ENCODE peak calls at places on chromosomes 11 and 22, in five cellular contexts. One of them, this sample, is unnamed.

GRCh38 chr11:95068549-95068948 is 1.8 kb downstream of the SRSF8 start:
- DNase-seq in heart right ventricle: peak; percentile 83
- DNase-seq in activated CD4-positive, alpha-beta T cell treated with anti-CD3 and anti-CD28 coated beads, Interleukin-2, amount 50 U/mL, for 24 hours: no peak
- DNase-seq in effector memory CD8-positive, alpha-beta T cell: peak; percentile 60
- DNase-seq in natural killer cell treated with Interleukin-12 subunit alpha and Interleukin-12 subunit beta and Interleukin-15 and Interleukin-18, amount 100 ng/mL, for 72 hours: peak; percentile 76
- DNase-seq in this sample: no peak

GRCh38 chr11:898540-899190 is 11.9 kb downstream of the CHID1 start:
- DNase-seq in heart right ventricle: no peak
- DNase-seq in activated CD4-positive, alpha-beta T cell treated with anti-CD3 and anti-CD28 coated beads, Interleukin-2, amount 50 U/mL, for 24 hours: no peak
- DNase-seq in effector memory CD8-positive, alpha-beta T cell: no peak
- DNase-seq in natural killer cell treated with Interleukin-12 subunit alpha and Interleukin-12 subunit beta and Interleukin-15 and Interleukin-18, amount 100 ng/mL, for 72 hours: no peak
- DNase-seq in this sample: no peak

GRCh38 chr11:129286813-129287212 is 88.8 kb upstream of the BARX2 start:
- DNase-seq in heart right ventricle: no peak
- DNase-seq in activated CD4-positive, alpha-beta T cell treated with anti-CD3 and anti-CD28 coated beads, Interleukin-2, amount 50 U/mL, for 24 hours: no peak
- DNase-seq in effector memory CD8-positive, alpha-beta T cell: no peak
- DNase-seq in natural killer cell treated with Interleukin-12 subunit alpha and Interleukin-12 subunit beta and Interleukin-15 and Interleukin-18, amount 100 ng/mL, for 72 hours: no peak
- DNase-seq in this sample: no peak

GRCh38 chr11:11407065-11407737 is 54.2 kb upstream of the CSNK2A3 start:
- DNase-seq in heart right ventricle: peak; percentile 71
- DNase-seq in activated CD4-positive, alpha-beta T cell treated with anti-CD3 and anti-CD28 coated beads, Interleukin-2, amount 50 U/mL, for 24 hours: no peak
- DNase-seq in effector memory CD8-positive, alpha-beta T cell: no peak
- DNase-seq in natural killer cell treated with Interleukin-12 subunit alpha and Interleukin-12 subunit beta and Interleukin-15 and Interleukin-18, amount 100 ng/mL, for 72 hours: no peak
- DNase-seq in this sample: peak; percentile 75

GRCh38 chr11:59197990-59198389 is 14.7 kb downstream of the MPEG1 start:
- DNase-seq in heart right ventricle: peak; percentile 72
- DNase-seq in activated CD4-positive, alpha-beta T cell treated with anti-CD3 and anti-CD28 coated beads, Interleukin-2, amount 50 U/mL, for 24 hours: no peak
- DNase-seq in effector memory CD8-positive, alpha-beta T cell: no peak
- DNase-seq in natural killer cell treated with Interleukin-12 subunit alpha and Interleukin-12 subunit beta and Interleukin-15 and Interleukin-18, amount 100 ng/mL, for 72 hours: no peak
- DNase-seq in this sample: peak; percentile 87

GRCh38 chr22:17706451-17706900 is 67.8 kb downstream of the BID start:
- DNase-seq in heart right ventricle: peak; percentile 35
- DNase-seq in activated CD4-positive, alpha-beta T cell treated with anti-CD3 and anti-CD28 coated beads, Interleukin-2, amount 50 U/mL, for 24 hours: no peak
- DNase-seq in effector memory CD8-positive, alpha-beta T cell: no peak
- DNase-seq in natural killer cell treated with Interleukin-12 subunit alpha and Interleukin-12 subunit beta and Interleukin-15 and Interleukin-18, amount 100 ng/mL, for 72 hours: no peak
- DNase-seq in this sample: no peak

GRCh38 chr11:43574949-43575915 is 105.3 kb upstream of the HSD17B12 start:
- DNase-seq in heart right ventricle: no peak
- DNase-seq in activated CD4-positive, alpha-beta T cell treated with anti-CD3 and anti-CD28 coated beads, Interleukin-2, amount 50 U/mL, for 24 hours: no peak
- DNase-seq in effector memory CD8-positive, alpha-beta T cell: no peak
- DNase-seq in natural killer cell treated with Interleukin-12 subunit alpha and Interleukin-12 subunit beta and Interleukin-15 and Interleukin-18, amount 100 ng/mL, for 72 hours: no peak
- DNase-seq in this sample: no peak

GRCh38 chr11:9396310-9396709 is 11.9 kb downstream of the IPO7 start:
- DNase-seq in heart right ventricle: no peak
- DNase-seq in activated CD4-positive, alpha-beta T cell treated with anti-CD3 and anti-CD28 coated beads, Interleukin-2, amount 50 U/mL, for 24 hours: no peak
- DNase-seq in effector memory CD8-positive, alpha-beta T cell: no peak
- DNase-seq in natural killer cell treated with Interleukin-12 subunit alpha and Interleukin-12 subunit beta and Interleukin-15 and Interleukin-18, amount 100 ng/mL, for 72 hours: no peak
- DNase-seq in this sample: no peak

GRCh38 chr11:69731110-69731509 is 27.3 kb upstream of the FGF19 start:
- DNase-seq in heart right ventricle: no peak
- DNase-seq in activated CD4-positive, alpha-beta T cell treated with anti-CD3 and anti-CD28 coated beads, Interleukin-2, amount 50 U/mL, for 24 hours: no peak
- DNase-seq in effector memory CD8-positive, alpha-beta T cell: no peak
- DNase-seq in natural killer cell treated with Interleukin-12 subunit alpha and Interleukin-12 subunit beta and Interleukin-15 and Interleukin-18, amount 100 ng/mL, for 72 hours: no peak
- DNase-seq in this sample: no peak

GRCh38 chr11:70050243-70050642 is 27.9 kb upstream of the ANO1 start:
- DNase-seq in heart right ventricle: no peak
- DNase-seq in activated CD4-positive, alpha-beta T cell treated with anti-CD3 and anti-CD28 coated beads, Interleukin-2, amount 50 U/mL, for 24 hours: no peak
- DNase-seq in effector memory CD8-positive, alpha-beta T cell: no peak
- DNase-seq in natural killer cell treated with Interleukin-12 subunit alpha and Interleukin-12 subunit beta and Interleukin-15 and Interleukin-18, amount 100 ng/mL, for 72 hours: no peak
- DNase-seq in this sample: no peak

GRCh38 chr22:49964136-49964492 is 3.5 kb downstream of the PIM3 start:
- DNase-seq in heart right ventricle: no peak
- DNase-seq in activated CD4-positive, alpha-beta T cell treated with anti-CD3 and anti-CD28 coated beads, Interleukin-2, amount 50 U/mL, for 24 hours: no peak
- DNase-seq in effector memory CD8-positive, alpha-beta T cell: no peak
- DNase-seq in natural killer cell treated with Interleukin-12 subunit alpha and Interleukin-12 subunit beta and Interleukin-15 and Interleukin-18, amount 100 ng/mL, for 72 hours: peak; percentile 48
- DNase-seq in this sample: no peak

GRCh38 chr11:44726278-44727113 is at the start of gene TSPAN18:
- DNase-seq in heart right ventricle: peak; percentile 32
- DNase-seq in activated CD4-positive, alpha-beta T cell treated with anti-CD3 and anti-CD28 coated beads, Interleukin-2, amount 50 U/mL, for 24 hours: no peak
- DNase-seq in effector memory CD8-positive, alpha-beta T cell: peak; percentile 22
- DNase-seq in natural killer cell treated with Interleukin-12 subunit alpha and Interleukin-12 subunit beta and Interleukin-15 and Interleukin-18, amount 100 ng/mL, for 72 hours: peak; percentile 64
- DNase-seq in this sample: no peak

GRCh38 chr11:62575156-62575555 is 1.5 kb upstream of the EEF1G start:
- DNase-seq in heart right ventricle: no peak
- DNase-seq in activated CD4-positive, alpha-beta T cell treated with anti-CD3 and anti-CD28 coated beads, Interleukin-2, amount 50 U/mL, for 24 hours: no peak
- DNase-seq in effector memory CD8-positive, alpha-beta T cell: no peak
- DNase-seq in natural killer cell treated with Interleukin-12 subunit alpha and Interleukin-12 subunit beta and Interleukin-15 and Interleukin-18, amount 100 ng/mL, for 72 hours: no peak
- DNase-seq in this sample: no peak

GRCh38 chr22:36569999-36570398 is 41.0 kb upstream of the EIF3D start:
- DNase-seq in heart right ventricle: no peak
- DNase-seq in activated CD4-positive, alpha-beta T cell treated with anti-CD3 and anti-CD28 coated beads, Interleukin-2, amount 50 U/mL, for 24 hours: no peak
- DNase-seq in effector memory CD8-positive, alpha-beta T cell: no peak
- DNase-seq in natural killer cell treated with Interleukin-12 subunit alpha and Interleukin-12 subunit beta and Interleukin-15 and Interleukin-18, amount 100 ng/mL, for 72 hours: no peak
- DNase-seq in this sample: no peak

GRCh38 chr11:10674991-10675440 is 18.5 kb downstream of the IRAG1 start:
- DNase-seq in heart right ventricle: peak; percentile 34
- DNase-seq in activated CD4-positive, alpha-beta T cell treated with anti-CD3 and anti-CD28 coated beads, Interleukin-2, amount 50 U/mL, for 24 hours: no peak
- DNase-seq in effector memory CD8-positive, alpha-beta T cell: no peak
- DNase-seq in natural killer cell treated with Interleukin-12 subunit alpha and Interleukin-12 subunit beta and Interleukin-15 and Interleukin-18, amount 100 ng/mL, for 72 hours: peak; percentile 51
- DNase-seq in this sample: peak; percentile 39

GRCh38 chr22:47294222-47294532 is 531.7 kb downstream of the TBC1D22A start:
- DNase-seq in heart right ventricle: no peak
- DNase-seq in activated CD4-positive, alpha-beta T cell treated with anti-CD3 and anti-CD28 coated beads, Interleukin-2, amount 50 U/mL, for 24 hours: no peak
- DNase-seq in effector memory CD8-positive, alpha-beta T cell: no peak
- DNase-seq in natural killer cell treated with Interleukin-12 subunit alpha and Interleukin-12 subunit beta and Interleukin-15 and Interleukin-18, amount 100 ng/mL, for 72 hours: no peak
- DNase-seq in this sample: no peak

GRCh38 chr11:76256448-76256847 is 50.1 kb upstream of the WNT11 start:
- DNase-seq in heart right ventricle: no peak
- DNase-seq in activated CD4-positive, alpha-beta T cell treated with anti-CD3 and anti-CD28 coated beads, Interleukin-2, amount 50 U/mL, for 24 hours: no peak
- DNase-seq in effector memory CD8-positive, alpha-beta T cell: no peak
- DNase-seq in natural killer cell treated with Interleukin-12 subunit alpha and Interleukin-12 subunit beta and Interleukin-15 and Interleukin-18, amount 100 ng/mL, for 72 hours: no peak
- DNase-seq in this sample: no peak

GRCh38 chr11:45928535-45929215 is 6.2 kb downstream of the LARGE2 start:
- DNase-seq in heart right ventricle: no peak
- DNase-seq in activated CD4-positive, alpha-beta T cell treated with anti-CD3 and anti-CD28 coated beads, Interleukin-2, amount 50 U/mL, for 24 hours: no peak
- DNase-seq in effector memory CD8-positive, alpha-beta T cell: no peak
- DNase-seq in natural killer cell treated with Interleukin-12 subunit alpha and Interleukin-12 subunit beta and Interleukin-15 and Interleukin-18, amount 100 ng/mL, for 72 hours: no peak
- DNase-seq in this sample: no peak

GRCh38 chr11:31830406-31830805 is 19.3 kb upstream of the PAX6 start:
- DNase-seq in heart right ventricle: no peak
- DNase-seq in activated CD4-positive, alpha-beta T cell treated with anti-CD3 and anti-CD28 coated beads, Interleukin-2, amount 50 U/mL, for 24 hours: no peak
- DNase-seq in effector memory CD8-positive, alpha-beta T cell: no peak
- DNase-seq in natural killer cell treated with Interleukin-12 subunit alpha and Interleukin-12 subunit beta and Interleukin-15 and Interleukin-18, amount 100 ng/mL, for 72 hours: no peak
- DNase-seq in this sample: no peak